ENCODE peak calls at places on chromosome 20, in eight cellular contexts. Y is IMR-90, H is neural progenitor cell, Q is astrocyte, P is H9, U is HCT116, B is MM.1S, E is endodermal cell. W is an unnamed sample.

GRCh38 chr20:57835462-57836455 is 125.9 kb upstream of the PMEPA1 start:
- DNase-seq in Y (no peak), H (peak), Q (no peak), P (peak), U (no peak), B (no peak), E (no peak), W (no peak)

GRCh38 chr20:59019217-59019616 is at the start of gene TUBB1:
- DNase-seq in Y (no peak), H (no peak), Q (no peak), P (no peak), U (no peak), B (no peak), E (no peak), W (no peak)

GRCh38 chr20:62525014-62525413 is 49.2 kb upstream of the GATA5 start:
- DNase-seq in Y (no peak), H (no peak), Q (no peak), P (no peak), U (no peak), B (no peak), E (no peak), W (no peak)

GRCh38 chr20:5848711-5849505 is 98.7 kb downstream of the SHLD1 start:
- DNase-seq in Y (peak), H (no peak), Q (peak), P (no peak), U (no peak), B (no peak), E (no peak), W (no peak)

GRCh38 chr20:25676164-25676809 is 20.4 kb downstream of the ZNF337 start:
- DNase-seq in Y (peak), H (no peak), Q (peak), P (no peak), U (no peak), B (no peak), E (no peak), W (no peak)

GRCh38 chr20:25248501-25249172 is 752 bp downstream of the PYGB start:
- DNase-seq in Y (peak), H (peak), Q (no peak), P (peak), U (no peak), B (peak), E (peak), W (no peak)

GRCh38 chr20:33915726-33916331 is 77.9 kb upstream of the RALY start:
- DNase-seq in Y (no peak), H (peak), Q (no peak), P (peak), U (peak), B (peak), E (peak), W (no peak)

GRCh38 chr20:34713194-34713943 is 9.2 kb downstream of the TP53INP2 start:
- DNase-seq in Y (peak), H (no peak), Q (peak), P (no peak), U (peak), B (no peak), E (no peak), W (no peak)

GRCh38 chr20:9359561-9360308 is 154.7 kb upstream of the LAMP5 start:
- DNase-seq in Y (peak), H (peak), Q (peak), P (peak), U (peak), B (peak), E (peak), W (peak)

GRCh38 chr20:52083627-52084232 is 107.8 kb downstream of the ZFP64 start:
- DNase-seq in Y (peak), H (peak), Q (peak), P (peak), U (peak), B (peak), E (peak), W (no peak)

GRCh38 chr20:55616367-55616766 is 389.0 kb downstream of the CBLN4 start:
- DNase-seq in Y (no peak), H (no peak), Q (no peak), P (no peak), U (no peak), B (no peak), E (no peak), W (no peak)

GRCh38 chr20:4041748-4042411 is 26.5 kb upstream of the RNF24 start:
- DNase-seq in Y (peak), H (no peak), Q (peak), P (no peak), U (peak), B (no peak), E (peak), W (peak)

GRCh38 chr20:19449051-19449450 is 236.6 kb downstream of the SLC24A3 start:
- DNase-seq in Y (no peak), H (no peak), Q (no peak), P (no peak), U (no peak), B (no peak), E (peak), W (no peak)

GRCh38 chr20:62305149-62305764 is 2.5 kb downstream of the ADRM1 start:
- DNase-seq in Y (no peak), H (no peak), Q (no peak), P (no peak), U (no peak), B (peak), E (no peak), W (no peak)

GRCh38 chr20:17083738-17084137 is 143.1 kb upstream of the PCSK2 start:
- DNase-seq in Y (peak), H (peak), Q (no peak), P (no peak), U (no peak), B (peak), E (peak), W (no peak)

GRCh38 chr20:37727247-37727956 is 33.6 kb downstream of the CTNNBL1 start:
- DNase-seq in Y (no peak), H (peak), Q (peak), P (no peak), U (no peak), B (no peak), E (peak), W (no peak)

GRCh38 chr20:11271920-11272594 is 598.3 kb upstream of the JAG1 start:
- DNase-seq in Y (no peak), H (peak), Q (no peak), P (no peak), U (no peak), B (no peak), E (no peak), W (no peak)

GRCh38 chr20:19699132-19699971 is 58.7 kb upstream of the RIN2 start:
- DNase-seq in Y (peak), H (no peak), Q (peak), P (no peak), U (peak), B (no peak), E (no peak), W (no peak)

GRCh38 chr20:35091808-35092523 is 641 bp downstream of the TRPC4AP start:
- DNase-seq in Y (peak), H (peak), Q (peak), P (no peak), U (no peak), B (peak), E (no peak), W (peak)

GRCh38 chr20:31811796-31812728 is 7.1 kb upstream of the MYLK2 start:
- DNase-seq in Y (peak), H (no peak), Q (peak), P (no peak), U (no peak), B (no peak), E (no peak), W (no peak)

GRCh38 chr20:45087115-45087785 is 13.7 kb downstream of the KCNS1 start:
- DNase-seq in Y (no peak), H (no peak), Q (no peak), P (no peak), U (no peak), B (no peak), E (no peak), W (no peak)

GRCh38 chr20:21342656-21343345 is 39.7 kb downstream of the XRN2 start:
- DNase-seq in Y (peak), H (no peak), Q (peak), P (no peak), U (no peak), B (no peak), E (no peak), W (no peak)

GRCh38 chr20:25197173-25197869 is 1.8 kb downstream of the ENTPD6 start:
- DNase-seq in Y (no peak), H (no peak), Q (no peak), P (no peak), U (no peak), B (peak), E (peak), W (no peak)

DNA sequence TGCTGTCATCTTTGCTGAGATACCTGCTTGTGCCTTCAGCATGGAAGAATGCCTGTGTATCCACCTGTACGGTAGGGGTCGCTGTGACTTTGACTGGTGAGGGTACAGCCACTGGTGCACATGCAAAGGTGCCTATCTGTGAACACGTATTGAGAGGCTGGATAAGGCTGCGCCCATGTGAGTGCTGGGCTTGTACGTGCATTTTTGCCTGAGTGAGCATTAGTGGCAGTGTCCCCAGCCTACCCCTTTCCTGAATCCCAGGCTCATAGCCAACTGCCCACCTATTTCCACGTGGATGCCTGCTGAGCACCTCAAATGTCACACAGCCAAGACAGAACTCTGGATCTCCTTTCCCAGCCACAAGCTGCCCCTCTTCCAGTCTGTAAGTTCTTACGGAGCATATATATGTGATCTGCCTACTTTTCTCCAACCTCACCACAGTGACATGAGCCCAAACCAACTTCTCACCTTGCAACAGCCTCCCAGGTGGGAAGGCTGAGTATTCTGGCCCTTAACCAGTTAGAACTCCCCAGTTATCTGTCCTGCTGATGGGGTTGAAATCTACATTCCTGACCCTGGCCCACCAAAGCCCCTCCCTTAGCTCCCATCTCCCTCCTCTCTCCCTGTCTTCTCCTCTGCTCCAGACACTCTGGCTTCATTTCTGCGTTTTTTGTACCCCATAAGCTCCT is 1.1 kb upstream of the SLC2A10 start:
- DNase-seq in Y (no peak), H (peak), Q (no peak), P (peak), U (no peak), B (no peak), E (peak), W (no peak)
- TF ChIP-seq CTCF in Y (no peak), H (peak), Q (no peak), P (peak), U (peak), B (no peak), E (peak), W (peak)

DNA sequence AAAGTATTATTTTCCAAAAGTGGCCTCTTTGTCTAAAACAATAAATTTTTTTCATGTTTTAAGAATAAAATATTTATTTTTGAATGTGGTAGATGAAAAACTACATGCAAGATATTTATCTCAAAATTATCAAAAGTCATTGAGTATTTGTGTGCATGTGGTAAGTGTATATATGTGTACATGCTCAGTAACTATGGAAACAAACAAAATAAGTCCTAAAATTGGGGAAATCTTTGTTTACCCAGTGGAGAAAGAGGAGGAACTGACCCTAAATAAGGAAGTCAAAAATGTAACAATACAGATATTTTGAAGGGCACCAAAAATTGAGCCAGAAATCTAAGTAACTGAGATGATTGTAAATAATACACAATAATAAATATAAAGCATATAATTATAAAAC is 639.2 kb downstream of the MAFB start:
- DNase-seq in Y (no peak), H (no peak), Q (no peak), P (no peak), U (no peak), B (no peak), E (no peak), W (no peak)
- H3K9ac ChIP-seq in Y (no peak), H (no peak), Q (no peak), P (no peak), U (no peak), B (no peak), E (no peak), W (no peak)

GRCh38 chr20:48339986-48340884 is 487.6 kb downstream of the PREX1 start:
- DNase-seq in Y (no peak), H (no peak), Q (no peak), P (no peak), U (no peak), B (no peak), E (no peak), W (no peak)
- H3K27ac ChIP-seq in Y (no peak), H (no peak), Q (no peak), P (no peak), U (no peak), B (no peak), E (no peak), W (no peak)

GRCh38 chr20:53881362-53881761 is 189.0 kb downstream of the BCAS1 start:
- DNase-seq in Y (no peak), H (no peak), Q (no peak), P (no peak), U (no peak), B (no peak), E (no peak), W (no peak)

GRCh38 chr20:53883098-53883762 is 187.2 kb downstream of the BCAS1 start:
- DNase-seq in Y (peak), H (no peak), Q (peak), P (no peak), U (no peak), B (no peak), E (no peak), W (no peak)

GRCh38 chr20:53887973-53888372 is 182.4 kb downstream of the BCAS1 start:
- DNase-seq in Y (no peak), H (no peak), Q (no peak), P (no peak), U (no peak), B (no peak), E (no peak), W (no peak)

GRCh38 chr20:53888510-53888909 is 181.9 kb downstream of the BCAS1 start:
- DNase-seq in Y (no peak), H (no peak), Q (no peak), P (no peak), U (no peak), B (no peak), E (no peak), W (no peak)

GRCh38 chr20:53884859-53885654 is 185.3 kb downstream of the BCAS1 start:
- DNase-seq in Y (no peak), H (no peak), Q (no peak), P (no peak), U (no peak), B (no peak), E (no peak), W (no peak)
- TF ChIP-seq CTCF in Y (no peak), H (no peak), Q (no peak), P (no peak), U (no peak), B (no peak), E (no peak), W (no peak)

GRCh38 chr20:7540018-7540417 is 400.2 kb downstream of the HAO1 start:
- DNase-seq in Y (no peak), H (no peak), Q (no peak), P (no peak), U (no peak), B (no peak), E (no peak), W (no peak)
- H3K9ac ChIP-seq in Y (no peak), H (no peak), Q (no peak), P (no peak), U (no peak), B (no peak), E (no peak), W (no peak)